ENCODE peak calls at places on chromosomes 12 and 14, in seven cellular contexts. N is lower lobe of right lung, B is type B pancreatic cell, L is dorsolateral prefrontal cortex, O is uterus, E is heart right ventricle, P is HFFc6. T is an unnamed sample.

GRCh38 chr14:66746316-66747006 is 238.5 kb downstream of the GPHN start:
- DNase-seq in E (peak), N (no peak), L (no peak), P (peak), B (no peak), O (no peak), T (no peak)

GRCh38 chr12:125330645-125331341 is 265.6 kb downstream of the AACS start:
- DNase-seq in N (peak), O (no peak), E (peak), B (peak), L (peak), P (no peak), T (peak)

GRCh38 chr14:91144425-91145145 is 30.7 kb downstream of the DGLUCY start:
- DNase-seq in E (no peak), N (no peak), B (no peak), P (peak), L (no peak), O (no peak), T (no peak)

GRCh38 chr12:108784270-108784669 is 53.0 kb upstream of the CORO1C start:
- DNase-seq in O (no peak), E (no peak), N (peak), L (no peak), P (no peak), B (no peak), T (no peak)

GRCh38 chr12:5000658-5001390 is 42.9 kb upstream of the KCNA5 start:
- DNase-seq in P (no peak), L (no peak), N (no peak), B (no peak), E (no peak), O (no peak), T (no peak)

GRCh38 chr12:121132601-121133481 is at the start of gene P2RX7:
- DNase-seq in B (no peak), O (peak), N (peak), L (peak), P (peak), E (peak), T (no peak)

GRCh38 chr12:4148418-4149056 is 125.0 kb upstream of the CCND2 start:
- DNase-seq in N (peak), E (peak), B (no peak), L (no peak), P (no peak), O (no peak), T (peak)

GRCh38 chr14:74347096-74347794 is 1.0 kb upstream of the VRTN start:
- DNase-seq in L (no peak), E (no peak), P (no peak), N (no peak), B (no peak), O (no peak), T (no peak)

GRCh38 chr12:25249951-25250738 is 584 bp downstream of the KRAS start:
- DNase-seq in P (no peak), O (peak), B (peak), N (peak), L (peak), E (peak), T (no peak)

GRCh38 chr12:64780531-64781373 is 21.5 kb upstream of the GNS start:
- DNase-seq in E (peak), P (no peak), O (peak), N (peak), B (no peak), L (no peak), T (no peak)

GRCh38 chr14:76050797-76051392 is 65.3 kb downstream of the IFT43 start:
- DNase-seq in N (no peak), L (no peak), O (peak), E (peak), P (peak), B (no peak), T (no peak)

GRCh38 chr12:123478762-123479161 is 20.8 kb downstream of the SNRNP35 start:
- DNase-seq in E (peak), B (no peak), L (peak), N (no peak), O (no peak), P (no peak), T (no peak)

GRCh38 chr12:2194571-2194970 is 141.8 kb downstream of the CACNA1C start:
- DNase-seq in P (no peak), L (no peak), N (no peak), O (no peak), B (no peak), E (no peak), T (no peak)

GRCh38 chr14:68463299-68463698 is 329.6 kb downstream of the ZFP36L1 start:
- DNase-seq in L (no peak), P (no peak), E (no peak), N (no peak), O (no peak), B (no peak), T (no peak)

GRCh38 chr14:68463705-68464104 is 329.2 kb downstream of the ZFP36L1 start:
- DNase-seq in B (no peak), O (no peak), P (no peak), L (no peak), E (no peak), N (no peak), T (no peak)

GRCh38 chr14:68464716-68465115 is 328.2 kb downstream of the ZFP36L1 start:
- DNase-seq in L (no peak), E (no peak), N (no peak), P (peak), O (no peak), B (no peak), T (no peak)

GRCh38 chr14:68461086-68461485 is 331.8 kb downstream of the ZFP36L1 start:
- DNase-seq in L (no peak), E (no peak), B (no peak), O (no peak), N (no peak), P (no peak), T (no peak)

DNA sequence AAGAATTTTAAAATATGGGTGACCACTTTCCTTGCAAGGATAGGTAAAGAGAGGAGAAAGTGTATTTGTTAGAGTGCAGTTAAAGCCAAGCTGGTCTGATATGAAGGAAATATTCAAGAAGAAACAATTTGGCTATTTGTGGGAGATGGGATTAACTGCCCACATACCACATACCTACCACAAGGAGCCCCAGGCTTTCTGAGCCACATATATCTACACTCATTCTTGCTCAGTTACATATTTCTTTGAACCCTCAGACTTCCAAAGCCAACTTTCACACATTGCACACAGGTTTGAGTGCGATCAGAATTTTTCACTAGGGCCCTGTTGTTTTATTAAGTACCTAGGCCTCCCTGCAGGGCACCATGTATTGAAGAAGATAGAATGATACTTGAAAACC is 330.2 kb downstream of the ZFP36L1 start:
- DNase-seq in N (no peak), L (no peak), B (no peak), O (no peak), P (peak), E (no peak), T (no peak)
- TF ChIP-seq CTCF in N (no peak), L (no peak), B (peak), O (no peak), P (peak), E (no peak), T (peak)

DNA sequence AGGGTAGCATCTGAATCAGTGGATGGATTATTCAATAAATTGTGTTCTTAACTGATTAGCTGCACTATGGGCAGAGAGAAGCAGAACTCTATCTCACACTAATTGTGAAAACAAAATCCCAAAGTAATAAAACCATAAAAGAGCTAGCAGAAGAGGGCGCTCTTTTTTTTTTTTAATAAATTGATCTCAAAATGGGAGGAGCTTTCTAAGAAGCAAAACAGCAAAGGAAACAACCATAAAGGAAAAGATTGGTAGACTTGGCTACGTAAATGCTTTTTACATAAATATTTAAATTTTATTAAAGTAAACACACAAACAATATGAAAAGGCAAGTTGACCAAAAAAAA is 1.5 kb upstream of the TM7SF3 start:
- DNase-seq in L (no peak), P (peak), E (no peak), N (no peak), O (no peak), B (no peak), T (no peak)
- TF ChIP-seq CTCF in L (peak), P (peak), E (peak), N (peak), O (peak), B (peak), T (peak)

GRCh38 chr14:85604671-85605070 is 74.7 kb downstream of the FLRT2 start:
- DNase-seq in B (no peak), E (no peak), L (no peak), P (no peak), N (no peak), O (no peak), T (no peak)
- TF ChIP-seq CTCF in B (no peak), E (no peak), L (no peak), P (no peak), N (no peak), O (no peak), T (no peak)

DNA sequence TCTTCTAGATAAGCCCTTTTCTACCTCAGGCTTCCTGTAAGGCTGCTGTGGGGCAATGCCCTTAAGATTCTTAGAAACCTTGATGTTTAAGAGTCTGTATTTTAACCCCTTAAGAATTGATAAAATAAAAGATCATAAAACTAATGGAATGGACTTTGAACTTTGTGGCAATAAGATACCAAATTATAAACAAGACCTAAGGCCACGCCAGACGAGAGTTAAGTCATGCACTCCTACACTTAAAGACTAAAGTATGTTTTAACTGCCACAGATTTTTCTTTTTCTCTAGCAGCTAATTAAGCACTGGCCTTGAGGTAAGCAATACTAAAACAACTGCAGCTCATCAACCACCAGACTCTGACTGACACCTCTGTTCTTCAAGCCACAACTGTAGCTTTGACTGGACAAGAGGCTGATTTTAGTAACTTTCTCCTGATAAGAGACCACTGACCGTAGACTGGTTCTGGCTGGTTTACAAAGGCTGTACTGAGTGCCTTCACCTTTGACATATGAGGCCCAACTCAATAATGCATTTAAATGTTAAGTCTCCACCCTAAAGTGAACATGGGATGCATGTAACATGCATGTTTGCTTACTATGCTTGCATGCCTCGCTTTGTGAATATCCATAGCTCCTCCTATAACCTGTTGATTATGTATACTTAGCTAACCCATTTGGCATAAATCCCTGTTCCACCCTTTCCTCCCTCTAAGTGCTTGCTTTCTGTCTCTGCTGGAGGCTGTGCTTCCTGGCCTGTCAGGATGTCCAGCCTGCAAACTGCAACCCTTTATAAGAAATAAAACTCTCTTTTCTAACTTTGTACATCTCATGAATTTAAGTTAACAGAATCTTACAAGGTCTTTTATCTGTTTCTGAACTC is 71.9 kb downstream of the KLHL28 start:
- DNase-seq in N (no peak), B (no peak), E (no peak), P (no peak), O (no peak), L (no peak), T (no peak)
- TF ChIP-seq CTCF in N (no peak), B (no peak), E (no peak), P (no peak), O (no peak), L (no peak), T (no peak)

GRCh38 chr12:45727301-45727993 is 2.1 kb upstream of the ARID2 start:
- DNase-seq in O (peak), B (peak), P (peak), N (peak), L (peak), E (peak), T (peak)
- TF ChIP-seq CTCF in O (peak), B (no peak), P (no peak), N (no peak), L (no peak), E (no peak), T (no peak)

DNA sequence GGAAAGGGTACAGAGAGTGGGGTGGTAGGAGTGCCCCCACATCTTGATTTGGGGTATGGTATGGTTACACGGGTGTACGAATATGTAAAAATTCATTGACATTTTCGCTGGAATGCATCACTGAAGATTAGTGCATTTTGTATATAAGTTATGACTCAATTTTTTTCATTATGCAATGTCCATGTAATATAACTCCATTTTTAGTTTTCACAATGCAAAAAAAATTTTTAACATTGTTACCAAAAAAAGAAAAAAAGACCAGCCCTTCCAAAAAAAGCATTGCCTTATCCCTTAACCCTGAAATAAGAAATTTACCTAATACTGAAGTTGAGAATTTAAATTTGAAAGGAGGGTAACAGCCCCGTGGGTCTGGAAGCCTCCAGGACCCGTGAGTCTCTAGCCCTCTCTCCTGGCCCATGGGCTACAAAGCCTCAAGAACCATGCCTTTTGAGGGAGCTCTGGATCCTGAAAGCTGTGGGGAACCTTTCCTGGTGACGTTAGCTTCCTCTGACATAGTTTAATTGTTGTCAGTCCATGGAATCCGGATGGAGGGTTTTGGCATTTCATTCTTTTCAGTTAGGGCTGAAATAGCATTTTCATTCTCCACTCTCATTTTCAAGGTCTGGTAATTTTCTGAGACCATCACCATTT is 55.6 kb upstream of the ACTN1 start:
- DNase-seq in P (no peak), B (no peak), E (peak), O (no peak), N (no peak), L (no peak), T (no peak)
- TF ChIP-seq CTCF in P (no peak), B (no peak), E (no peak), O (no peak), N (no peak), L (no peak), T (peak)

DNA sequence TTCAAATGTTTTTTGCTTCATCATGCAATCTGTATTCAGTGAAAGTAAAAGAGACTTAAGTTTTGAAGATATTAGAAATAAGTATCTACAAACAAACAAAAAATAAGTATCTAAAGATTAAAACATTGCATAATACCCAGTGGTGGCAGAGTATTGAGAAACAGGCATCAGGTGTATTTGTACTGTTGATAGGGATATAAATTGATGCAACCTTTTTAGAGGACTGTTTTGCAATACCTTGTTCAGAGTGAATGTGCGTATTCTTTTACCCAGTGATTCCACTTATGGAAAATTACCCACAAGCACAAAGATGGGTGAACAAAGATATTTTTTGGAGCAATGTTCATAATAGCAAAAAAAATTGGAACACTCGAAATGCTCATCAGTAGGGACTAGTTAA is 60.9 kb downstream of the RAB35 start:
- DNase-seq in L (no peak), O (no peak), B (no peak), P (no peak), E (no peak), N (no peak), T (no peak)
- TF ChIP-seq CTCF in L (no peak), O (no peak), B (no peak), P (no peak), E (no peak), N (no peak), T (no peak)

GRCh38 chr14:49900973-49901372 is 8.1 kb downstream of the ARF6 start:
- DNase-seq in P (no peak), B (no peak), L (no peak), N (no peak), O (no peak), E (no peak), T (no peak)

GRCh38 chr14:49907186-49907585 is 14.3 kb downstream of the ARF6 start:
- DNase-seq in P (no peak), L (no peak), O (no peak), B (no peak), E (no peak), N (no peak), T (no peak)

GRCh38 chr14:49908433-49908782 is 15.5 kb downstream of the ARF6 start:
- DNase-seq in N (no peak), P (peak), E (no peak), B (no peak), O (no peak), L (no peak), T (no peak)

GRCh38 chr14:49909016-49909415 is 16.1 kb downstream of the ARF6 start:
- DNase-seq in N (no peak), O (no peak), P (no peak), B (no peak), E (no peak), L (no peak), T (no peak)

DNA sequence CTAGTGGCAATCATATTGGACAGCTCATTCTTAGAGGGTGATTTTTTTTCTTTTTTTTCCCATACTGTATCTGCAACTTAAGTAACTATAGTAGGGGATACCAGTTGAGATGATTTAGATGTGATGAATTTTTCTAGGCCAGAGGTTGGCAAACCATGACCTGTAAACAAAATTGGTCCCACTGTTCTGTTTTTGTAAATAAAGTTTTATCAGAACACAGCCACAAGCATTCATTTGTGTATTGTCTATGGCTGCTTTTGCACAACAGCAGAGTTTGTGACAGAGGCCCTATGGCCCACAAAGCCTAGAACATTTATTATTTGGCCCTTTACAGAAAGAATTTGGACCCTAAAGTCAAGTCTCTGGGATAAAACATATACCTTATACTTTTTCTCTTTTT is 11.4 kb downstream of the ARF6 start:
- DNase-seq in B (no peak), N (no peak), O (no peak), P (no peak), L (no peak), E (no peak), T (no peak)
- TF ChIP-seq CTCF in B (no peak), N (no peak), O (no peak), P (no peak), L (no peak), E (no peak), T (no peak)

DNA sequence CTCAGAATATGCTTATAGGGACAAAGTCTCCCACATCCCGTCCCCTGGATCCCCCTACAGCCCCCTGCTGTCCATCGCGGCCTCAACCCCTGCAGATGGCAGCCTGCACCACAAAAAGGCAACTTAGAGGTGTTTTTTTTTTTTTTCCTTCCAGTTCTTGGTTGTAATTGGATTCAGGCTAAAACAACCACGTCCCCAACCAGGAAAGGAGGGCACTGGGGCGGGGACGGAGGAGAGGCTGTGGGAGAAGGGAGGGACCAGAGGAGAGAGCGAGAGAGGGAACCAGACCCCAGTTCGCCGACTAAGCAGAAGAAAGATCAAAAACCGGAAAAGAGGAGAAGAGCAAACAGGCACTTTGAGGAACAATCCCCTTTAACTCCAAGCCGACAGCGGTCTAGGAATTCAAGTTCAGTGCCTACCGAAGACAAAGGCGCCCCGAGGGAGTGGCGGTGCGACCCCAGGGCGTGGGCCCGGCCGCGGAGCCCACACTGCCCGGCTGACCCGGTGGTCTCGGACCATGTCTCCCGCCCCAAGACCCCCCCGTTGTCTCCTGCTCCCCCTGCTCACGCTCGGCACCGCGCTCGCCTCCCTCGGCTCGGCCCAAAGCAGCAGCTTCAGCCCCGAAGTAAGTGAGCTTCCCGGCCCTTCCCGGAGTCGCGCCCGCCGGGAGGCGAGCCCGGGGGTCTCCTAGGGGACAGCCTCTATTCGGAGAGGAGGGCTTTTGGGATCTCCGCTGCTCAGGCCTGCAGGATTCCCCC is at the start of gene MMP14:
- DNase-seq in N (peak), E (peak), L (no peak), P (peak), O (peak), B (no peak), T (peak)
- TF ChIP-seq CTCF in N (peak), E (peak), L (no peak), P (peak), O (peak), B (peak), T (peak)

GRCh38 chr12:106246891-106247730 is 709 bp downstream of the CKAP4 start:
- DNase-seq in N (peak), E (peak), P (peak), B (no peak), O (peak), L (no peak), T (peak)
- TF ChIP-seq CTCF in N (no peak), E (no peak), P (no peak), B (no peak), O (no peak), L (no peak), T (peak)

T was measured in osteocyte.